ENCODE peak calls at places on chromosomes 7 and 10, in four cellular contexts. C, S, Q and E are unnamed samples.

GRCh38 chr7:1591396-1591795 is 21.6 kb upstream of the PSMG3 start:
- DNase-seq in S (no peak), Q (no peak), C (no peak), E (no peak)

GRCh38 chr10:93745411-93746065 is 12.2 kb upstream of the LGI1 start:
- DNase-seq in Q (no peak), S (peak), C (peak), E (peak)

GRCh38 chr7:70477051-70478010 is 654.6 kb upstream of the GALNT17 start:
- DNase-seq in Q (no peak), C (no peak), S (no peak), E (no peak)

GRCh38 chr7:66641526-66641871 is 12.8 kb downstream of the KCTD7 start:
- DNase-seq in S (no peak), C (no peak), Q (no peak), E (no peak)

GRCh38 chr10:114665406-114665805 is 7.3 kb upstream of the ABLIM1 start:
- DNase-seq in Q (no peak), C (peak), S (no peak), E (no peak)

GRCh38 chr10:62264702-62265436 is 3.8 kb downstream of the RTKN2 start:
- DNase-seq in C (peak), Q (no peak), S (peak), E (peak)

GRCh38 chr10:2925631-2926030 is 141.7 kb upstream of the PFKP start:
- DNase-seq in C (no peak), Q (no peak), S (no peak), E (no peak)

GRCh38 chr7:151330181-151330580 is 11.4 kb upstream of the NUB1 start:
- DNase-seq in Q (no peak), C (no peak), S (no peak), E (no peak)

GRCh38 chr10:54010337-54010736 is 790.7 kb downstream of the PCDH15 start:
- DNase-seq in C (no peak), Q (no peak), S (no peak), E (no peak)

GRCh38 chr10:30940279-30940678 is 91.4 kb downstream of the ZNF438 start:
- DNase-seq in S (no peak), C (no peak), Q (no peak), E (no peak)

GRCh38 chr7:21426958-21427860 is 674 bp upstream of the SP4 start:
- DNase-seq in C (peak), S (peak), Q (peak), E (peak)

GRCh38 chr7:22142593-22142992 is 196.9 kb upstream of the CDCA7L start:
- DNase-seq in C (no peak), Q (no peak), S (no peak), E (no peak)

GRCh38 chr10:4353059-4353655 is 472.9 kb upstream of the AKR1E2 start:
- DNase-seq in Q (no peak), C (no peak), S (no peak), E (no peak)

GRCh38 chr7:79420464-79420863 is 33.0 kb downstream of the MAGI2 start:
- DNase-seq in Q (no peak), C (peak), S (no peak), E (peak)

GRCh38 chr7:73647725-73648592 is 19.7 kb upstream of the VPS37D start:
- DNase-seq in S (peak), Q (no peak), C (peak), E (peak)

GRCh38 chr7:25857376-25858067 is 294.5 kb upstream of the NFE2L3 start:
- DNase-seq in Q (no peak), S (peak), C (no peak), E (peak)

GRCh38 chr10:58662314-58662713 is 149.6 kb downstream of the BICC1 start:
- DNase-seq in S (no peak), Q (no peak), C (peak), E (no peak)

GRCh38 chr7:138979988-138980574 is 1.1 kb downstream of the KIAA1549 start:
- DNase-seq in Q (no peak), C (no peak), S (no peak), E (no peak)

GRCh38 chr7:138668946-138669345 is 32.2 kb downstream of the SVOPL start:
- DNase-seq in Q (no peak), C (no peak), S (no peak), E (no peak)

GRCh38 chr7:106166651-106167342 is 54.7 kb upstream of the SYPL1 start:
- DNase-seq in S (peak), C (peak), Q (no peak), E (peak)

GRCh38 chr7:51007708-51008505 is 225.2 kb upstream of the GRB10 start:
- DNase-seq in Q (no peak), S (no peak), C (no peak), E (no peak)

GRCh38 chr7:99953649-99954048 is 22.2 kb downstream of the AZGP1 start:
- DNase-seq in Q (no peak), C (no peak), S (no peak), E (no peak)

GRCh38 chr7:159099217-159099655 is 45.4 kb downstream of the VIPR2 start:
- DNase-seq in C (no peak), S (no peak), Q (no peak), E (no peak)

GRCh38 chr7:68364871-68365625 is 1233.2 kb upstream of the AUTS2 start:
- DNase-seq in Q (no peak), S (no peak), C (no peak), E (no peak)

GRCh38 chr10:52864459-52865106 is 92.0 kb upstream of the MBL2 start:
- DNase-seq in Q (no peak), S (no peak), C (peak), E (no peak)

GRCh38 chr7:128408709-128409434 is 910 bp downstream of the IMPDH1 start:
- DNase-seq in Q (no peak), S (peak), C (no peak), E (no peak)

GRCh38 chr7:22357311-22358175 is 589 bp upstream of the RAPGEF5 start:
- DNase-seq in S (no peak), C (peak), Q (no peak), E (peak)

GRCh38 chr7:71793251-71793650 is 618.9 kb downstream of the CALN1 start:
- DNase-seq in Q (no peak), C (no peak), S (no peak), E (no peak)

GRCh38 chr10:121070257-121070656 is 219.1 kb downstream of the WDR11 start:
- DNase-seq in Q (no peak), S (peak), C (peak), E (peak)

GRCh38 chr10:17923728-17924127 is 28.0 kb upstream of the SLC39A12 start:
- DNase-seq in Q (no peak), S (no peak), C (no peak), E (no peak)

GRCh38 chr7:29865526-29865925 is 59.2 kb downstream of the WIPF3 start:
- DNase-seq in S (no peak), Q (no peak), C (peak), E (no peak)

GRCh38 chr10:72331575-72332422 is 22.9 kb downstream of the DNAJB12 start:
- DNase-seq in Q (peak), S (no peak), C (peak), E (peak)

GRCh38 chr7:95549818-95550529 is 46.3 kb downstream of the PDK4 start:
- DNase-seq in Q (no peak), S (no peak), C (no peak), E (no peak)

GRCh38 chr7:38728145-38728544 is 97.0 kb upstream of the AMPH start:
- DNase-seq in S (no peak), Q (no peak), C (no peak), E (no peak)

GRCh38 chr7:106895246-106895864 is 30.3 kb downstream of the PIK3CG start:
- DNase-seq in Q (peak), S (no peak), C (no peak), E (no peak)

GRCh38 chr10:78727728-78728127 is 341.0 kb upstream of the ZMIZ1 start:
- DNase-seq in S (no peak), C (no peak), Q (no peak), E (no peak)

GRCh38 chr7:101390901-101391301 is 28.2 kb downstream of the COL26A1 start:
- DNase-seq in Q (peak), C (peak), S (no peak), E (no peak)

GRCh38 chr7:158369290-158369689 is 218.3 kb downstream of the PTPRN2 start:
- DNase-seq in C (no peak), S (no peak), Q (no peak), E (no peak)

GRCh38 chr10:35136263-35136815 is 9.7 kb downstream of the CREM start:
- DNase-seq in S (no peak), C (no peak), Q (peak), E (no peak)

DNA sequence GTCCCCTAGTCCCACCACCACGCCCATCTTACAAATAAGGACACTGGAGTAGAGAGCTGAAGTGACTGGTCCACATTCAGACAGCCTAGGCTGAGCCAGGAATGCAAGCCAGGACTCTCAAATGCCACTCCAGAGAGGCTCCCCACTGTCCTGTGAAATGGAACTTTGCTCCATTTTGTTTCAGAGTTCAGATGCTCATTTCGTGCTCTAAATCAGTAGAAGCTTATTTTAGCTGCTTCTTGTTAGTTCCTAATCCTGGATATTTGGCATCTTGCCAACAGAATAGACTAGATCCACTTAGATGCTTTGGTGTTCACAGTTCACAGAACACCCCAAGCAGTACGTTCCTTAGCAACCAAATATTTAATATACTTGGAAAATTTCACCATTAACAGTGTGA is 7.4 kb downstream of the MMP21 start:
- DNase-seq in S (peak), C (no peak), Q (no peak), E (no peak)
- TF ChIP-seq FOXK2 in S (no peak), C (no peak), Q (no peak), E (no peak)

GRCh38 chr7:123573371-123573770 is 15.8 kb upstream of the NDUFA5 start:
- DNase-seq in Q (no peak), S (no peak), C (no peak), E (no peak)
- TF ChIP-seq SP1 in Q (no peak), S (no peak), C (no peak), E (no peak)

DNA sequence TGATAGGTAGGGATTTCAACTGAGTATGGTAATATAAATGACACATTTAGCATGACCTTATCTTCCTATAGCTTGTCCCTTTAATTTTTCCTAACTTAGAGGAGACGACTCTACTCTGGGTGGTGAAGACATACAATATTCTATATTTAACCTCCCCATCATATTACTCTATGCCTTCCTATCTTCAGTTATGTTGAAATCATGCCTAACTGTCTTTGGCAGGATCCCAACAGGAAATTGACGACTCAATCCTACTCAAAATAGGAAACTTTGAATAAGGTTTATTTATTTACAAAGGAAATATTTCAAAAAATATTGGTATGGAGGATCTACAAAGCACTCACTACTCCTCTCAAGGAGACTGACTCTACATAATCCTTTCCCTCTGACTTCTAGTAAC is 24.1 kb upstream of the SEMA3A start:
- DNase-seq in C (no peak), Q (no peak), S (no peak), E (no peak)
- TF ChIP-seq FOXK2 in C (no peak), Q (no peak), S (no peak), E (no peak)

GRCh38 chr7:93897680-93898079 is 7.1 kb upstream of the TFPI2 start:
- DNase-seq in S (no peak), C (no peak), Q (no peak), E (no peak)

GRCh38 chr7:93906267-93906666 is at the start of gene GNGT1:
- DNase-seq in C (no peak), S (no peak), Q (no peak), E (no peak)

GRCh38 chr7:93902777-93903423 is 3.5 kb upstream of the GNGT1 start:
- DNase-seq in Q (no peak), C (peak), S (peak), E (peak)
- TF ChIP-seq SP1 in Q (no peak), C (no peak), S (no peak), E (no peak)